ENCODE peak calls at places on chromosome 22, in seven cellular contexts. S is cardiac fibroblast; Y is choroid plexus epithelial cell; I is CD8-positive, alpha-beta T cell; E is AG04450; J is sigmoid colon; R is fibroblast of lung. B is an unnamed sample.

GRCh38 chr22:26669060-26669481 is 11.7 kb downstream of the MIAT start:
- DNase-seq in S (peak), Y (peak), I (no peak), E (no peak), J (no peak), R (no peak), B (no peak)

GRCh38 chr22:27801197-27801615 is 350 bp downstream of the MN1 start:
- DNase-seq in S (peak), Y (peak), I (no peak), E (no peak), J (no peak), R (peak), B (no peak)

GRCh38 chr22:43478621-43479285 is 66.9 kb downstream of the MPPED1 start:
- DNase-seq in S (no peak), Y (no peak), I (no peak), E (no peak), J (no peak), R (no peak), B (no peak)

GRCh38 chr22:39214383-39215069 is 30.3 kb downstream of the PDGFB start:
- DNase-seq in S (peak), Y (peak), I (no peak), E (no peak), J (no peak), R (peak), B (no peak)

GRCh38 chr22:41968601-41969000 is 642 bp upstream of the SEPTIN3 start:
- DNase-seq in S (no peak), Y (no peak), I (no peak), E (no peak), J (no peak), R (no peak), B (no peak)

GRCh38 chr22:19129871-19130270 is 1.2 kb upstream of the TSSK2 start:
- DNase-seq in S (no peak), Y (no peak), I (no peak), E (no peak), J (no peak), R (no peak), B (no peak)

GRCh38 chr22:44597616-44598015 is 99.6 kb upstream of the RTL6 start:
- DNase-seq in S (no peak), Y (no peak), I (no peak), E (peak), J (no peak), R (no peak), B (no peak)

GRCh38 chr22:19775496-19776325 is 15.1 kb downstream of the TBX1 start:
- DNase-seq in S (no peak), Y (no peak), I (no peak), E (no peak), J (no peak), R (no peak), B (no peak)

GRCh38 chr22:40326905-40327735 is 19.2 kb upstream of the ADSL start:
- DNase-seq in S (peak), Y (peak), I (no peak), E (peak), J (no peak), R (peak), B (no peak)

GRCh38 chr22:35944458-35944857 is 84.2 kb downstream of the RBFOX2 start:
- DNase-seq in S (no peak), Y (no peak), I (no peak), E (no peak), J (no peak), R (no peak), B (no peak)
- H3K4me3 ChIP-seq in S (no peak), Y (no peak), I (no peak), E (no peak), J (no peak), R (no peak), B (peak)

GRCh38 chr22:31162015-31162765 is 2.2 kb downstream of the RNF185 start:
- DNase-seq in S (peak), Y (peak), I (no peak), E (no peak), J (no peak), R (peak), B (no peak)
- TF ChIP-seq CTCF in S (no peak), Y (peak), I (no peak), E (no peak), J (no peak), R (no peak), B (peak)

GRCh38 chr22:32202539-32203180 is 2.2 kb downstream of the RFPL2 start:
- DNase-seq in S (peak), Y (peak), I (no peak), E (no peak), J (no peak), R (peak), B (no peak)
- H3K4me3 ChIP-seq in S (no peak), Y (no peak), I (peak), E (no peak), J (peak), R (no peak), B (no peak)

DNA sequence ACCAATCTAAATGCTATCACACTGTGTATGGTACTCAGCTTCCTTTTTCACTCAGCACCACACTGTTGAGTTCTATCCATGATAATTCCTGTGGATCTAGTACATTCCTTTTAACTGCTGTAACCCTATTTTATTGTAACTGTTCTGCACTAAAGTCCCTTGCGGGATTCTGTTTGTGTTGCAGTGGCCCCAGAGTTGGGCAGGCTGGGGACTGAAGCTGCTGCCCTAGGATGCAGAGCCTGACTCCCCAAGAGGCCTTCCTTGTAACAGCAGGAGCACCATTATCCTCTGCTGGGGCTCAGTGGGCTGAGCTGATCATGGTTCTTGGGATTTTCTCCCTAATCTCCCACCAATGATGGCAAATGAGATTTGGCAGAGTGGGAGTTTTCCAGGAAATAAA is 77.7 kb downstream of the CABIN1 start:
- DNase-seq in S (no peak), Y (peak), I (no peak), E (no peak), J (peak), R (peak), B (peak)
- TF ChIP-seq CTCF in S (no peak), Y (peak), I (no peak), E (peak), J (no peak), R (peak), B (peak)

DNA sequence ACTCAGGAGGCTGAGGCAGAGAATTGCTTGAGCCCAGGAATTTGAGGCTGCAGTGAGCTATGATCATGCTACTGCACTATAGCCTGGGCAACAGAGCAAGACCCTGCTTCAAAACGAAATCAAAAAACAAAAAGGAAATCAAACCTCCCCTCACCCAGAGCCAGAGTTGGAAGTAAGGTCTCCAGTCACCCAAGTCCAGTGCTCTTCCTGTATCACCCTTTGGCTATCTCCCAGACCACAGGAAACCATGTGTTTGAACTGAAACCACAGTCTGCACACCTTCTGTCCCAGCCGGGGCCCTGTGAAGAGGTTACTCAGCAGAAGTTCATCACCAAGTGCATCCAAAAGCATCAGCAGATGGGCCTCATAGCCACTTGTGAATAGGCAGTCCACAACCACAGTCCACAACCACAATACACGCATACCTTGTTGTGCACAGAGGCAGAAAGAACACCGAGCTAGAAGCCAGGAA is 4.6 kb downstream of the MYH9 start:
- DNase-seq in S (peak), Y (peak), I (no peak), E (peak), J (no peak), R (peak), B (no peak)
- H3K4me3 ChIP-seq in S (no peak), Y (no peak), I (peak), E (peak), J (peak), R (no peak), B (no peak)

GRCh38 chr22:23772315-23773246 is at the start of gene MMP11:
- DNase-seq in S (no peak), Y (no peak), I (no peak), E (no peak), J (peak), R (peak), B (no peak)
- TF ChIP-seq CTCF in S (no peak), Y (no peak), I (no peak), E (peak), J (no peak), R (no peak), B (peak)

B was measured in AG09309.